ENCODE peak calls at places on chromosomes 6 and 20, in seven cellular contexts. U is stimulated activated CD8-positive, alpha-beta memory T cell treated with anti-CD3 and anti-CD28 coated beads, Interleukin-2, amount 100 ng/mL, for 48 hours; S is fibroblast of mammary gland; F is GOT3; M is AG08396; Y is COLO829; I is T47D. E is an unnamed sample.

GRCh38 chr6:80165819-80166218 is 59.3 kb downstream of the BCKDHB start:
- DNase-seq in U (no peak), S (peak; percentile 11), F (no peak), M (no peak), Y (no peak), I (no peak), E (no peak)

GRCh38 chr20:3697588-3698235 is 14.7 kb downstream of the SIGLEC1 start:
- DNase-seq in U (no peak), S (no peak), F (no peak), M (no peak), Y (no peak), I (no peak), E (no peak)

GRCh38 chr6:90127589-90127988 is 169.1 kb downstream of the BACH2 start:
- DNase-seq in U (no peak), S (no peak), F (no peak), M (no peak), Y (no peak), I (no peak), E (no peak)

GRCh38 chr6:131782764-131783163 is 25.1 kb upstream of the ENPP1 start:
- DNase-seq in U (no peak), S (no peak), F (no peak), M (no peak), Y (no peak), I (peak; percentile 51), E (no peak)

GRCh38 chr6:43122146-43122545 is 46.0 kb downstream of the PTK7 start:
- DNase-seq in U (no peak), S (no peak), F (no peak), M (no peak), Y (no peak), I (no peak), E (no peak)

GRCh38 chr20:23626040-23626620 is 11.6 kb downstream of the CST3 start:
- DNase-seq in U (no peak), S (peak; percentile 65), F (no peak), M (no peak), Y (no peak), I (peak; percentile 79), E (no peak)

GRCh38 chr6:158559338-158559894 is 475 bp upstream of the TMEM181 start:
- DNase-seq in U (no peak), S (no peak), F (no peak), M (no peak), Y (no peak), I (no peak), E (no peak)

GRCh38 chr6:166459906-166460305 is 77.2 kb upstream of the MPC1 start:
- DNase-seq in U (no peak), S (no peak), F (no peak), M (no peak), Y (no peak), I (no peak), E (no peak)

GRCh38 chr6:149846321-149846720 is 17.8 kb downstream of the LRP11 start:
- DNase-seq in U (no peak), S (peak; percentile 95), F (no peak), M (peak; percentile 58), Y (no peak), I (peak; percentile 27), E (no peak)

E was measured in neural progenitor cell.